ENCODE peak calls at places on chromosomes 3 and 15, in four cellular contexts. M, O, E and U are unnamed samples.

GRCh38 chr3:4232798-4233197 is 70.4 kb upstream of the SETMAR start:
- DNase-seq in M (no peak), O (no peak), E (no peak), U (no peak)

GRCh38 chr3:185713015-185713414 is 111.8 kb downstream of the IGF2BP2 start:
- DNase-seq in M (no peak), O (no peak), E (no peak), U (no peak)

GRCh38 chr15:36591534-36592411 is 12.3 kb downstream of the CDIN1 start:
- DNase-seq in M (peak; percentile 36), O (peak; percentile 6), E (no peak), U (no peak)

GRCh38 chr15:69735126-69735525 is 282.5 kb downstream of the RPLP1 start:
- DNase-seq in M (no peak), O (no peak), E (no peak), U (peak; percentile 86)

GRCh38 chr3:177447938-177448337 is 250.7 kb upstream of the TBL1XR1 start:
- DNase-seq in M (no peak), O (no peak), E (no peak), U (no peak)

GRCh38 chr3:112415390-112415789 is 82.4 kb downstream of the CD200 start:
- DNase-seq in M (no peak), O (no peak), E (no peak), U (no peak)

GRCh38 chr15:59814409-59814808 is 125.3 kb upstream of the BNIP2 start:
- DNase-seq in M (no peak), O (no peak), E (no peak), U (no peak)

GRCh38 chr3:24514139-24514538 is 19.5 kb upstream of the THRB start:
- DNase-seq in M (no peak), O (no peak), E (no peak), U (no peak)

GRCh38 chr3:49276475-49277356 is at the start of gene C3orf62:
- DNase-seq in M (peak; percentile 96), O (peak; percentile 28), E (peak; percentile 49), U (peak; percentile 97)

GRCh38 chr15:66496951-66497501 is 536 bp downstream of the SNAPC5 start:
- DNase-seq in M (no peak), O (no peak), E (no peak), U (no peak)

GRCh38 chr3:12139111-12139511 is 19.6 kb downstream of the TIMP4 start:
- DNase-seq in M (peak; percentile 22), O (peak; percentile 43), E (no peak), U (no peak)

GRCh38 chr3:52743152-52743551 is 27.6 kb downstream of the NEK4 start:
- DNase-seq in M (no peak), O (no peak), E (no peak), U (no peak)

GRCh38 chr15:31294067-31294466 is 32.6 kb upstream of the KLF13 start:
- DNase-seq in M (no peak), O (no peak), E (no peak), U (no peak)

GRCh38 chr3:132414841-132415240 is 2.5 kb upstream of the DNAJC13 start:
- DNase-seq in M (no peak), O (no peak), E (no peak), U (no peak)

GRCh38 chr3:97510795-97511194 is 253.8 kb upstream of the ARL6 start:
- DNase-seq in M (no peak), O (no peak), E (no peak), U (no peak)

GRCh38 chr15:67195305-67195704 is 59.2 kb downstream of the AAGAB start:
- DNase-seq in M (no peak), O (no peak), E (no peak), U (no peak)

GRCh38 chr3:36957862-36958686 is 13.2 kb upstream of the TRANK1 start:
- DNase-seq in M (no peak), O (peak; percentile 58), E (no peak), U (no peak)

GRCh38 chr3:194364652-194365434 is 4.7 kb downstream of the LRRC15 start:
- DNase-seq in M (peak; percentile 27), O (no peak), E (no peak), U (no peak)

GRCh38 chr3:56185827-56186226 is 282.4 kb downstream of the ERC2 start:
- DNase-seq in M (no peak), O (no peak), E (no peak), U (no peak)

GRCh38 chr15:48473667-48474066 is 142.4 kb downstream of the DUT start:
- DNase-seq in M (no peak), O (no peak), E (no peak), U (no peak)

GRCh38 chr3:44468572-44469520 is 8.6 kb downstream of the ZNF445 start:
- DNase-seq in M (no peak), O (no peak), E (no peak), U (no peak)

GRCh38 chr3:197083486-197083885 is 53.9 kb upstream of the MELTF start:
- DNase-seq in M (no peak), O (peak; percentile 2), E (no peak), U (no peak)

GRCh38 chr3:179809639-179810038 is 156.8 kb downstream of the USP13 start:
- DNase-seq in M (no peak), O (no peak), E (no peak), U (no peak)

GRCh38 chr3:105715372-105715771 is 153.4 kb downstream of the CBLB start:
- DNase-seq in M (no peak), O (no peak), E (no peak), U (no peak)

GRCh38 chr3:71443332-71443731 is 140.2 kb downstream of the FOXP1 start:
- DNase-seq in M (no peak), O (no peak), E (no peak), U (no peak)

GRCh38 chr3:71446260-71446659 is 137.3 kb downstream of the FOXP1 start:
- DNase-seq in M (no peak), O (no peak), E (no peak), U (no peak)

GRCh38 chr3:71442648-71443047 is 140.9 kb downstream of the FOXP1 start:
- DNase-seq in M (no peak), O (no peak), E (no peak), U (no peak)

GRCh38 chr3:71444861-71445259 is 138.7 kb downstream of the FOXP1 start:
- DNase-seq in M (no peak), O (no peak), E (no peak), U (no peak)

GRCh38 chr3:71444028-71444860 is 139.3 kb downstream of the FOXP1 start:
- DNase-seq in M (peak; percentile 42), O (no peak), E (peak; percentile 38), U (peak; percentile 69)
- TF ChIP-seq POLR2A in M (no peak), O (no peak), E (no peak), U (no peak)

DNA sequence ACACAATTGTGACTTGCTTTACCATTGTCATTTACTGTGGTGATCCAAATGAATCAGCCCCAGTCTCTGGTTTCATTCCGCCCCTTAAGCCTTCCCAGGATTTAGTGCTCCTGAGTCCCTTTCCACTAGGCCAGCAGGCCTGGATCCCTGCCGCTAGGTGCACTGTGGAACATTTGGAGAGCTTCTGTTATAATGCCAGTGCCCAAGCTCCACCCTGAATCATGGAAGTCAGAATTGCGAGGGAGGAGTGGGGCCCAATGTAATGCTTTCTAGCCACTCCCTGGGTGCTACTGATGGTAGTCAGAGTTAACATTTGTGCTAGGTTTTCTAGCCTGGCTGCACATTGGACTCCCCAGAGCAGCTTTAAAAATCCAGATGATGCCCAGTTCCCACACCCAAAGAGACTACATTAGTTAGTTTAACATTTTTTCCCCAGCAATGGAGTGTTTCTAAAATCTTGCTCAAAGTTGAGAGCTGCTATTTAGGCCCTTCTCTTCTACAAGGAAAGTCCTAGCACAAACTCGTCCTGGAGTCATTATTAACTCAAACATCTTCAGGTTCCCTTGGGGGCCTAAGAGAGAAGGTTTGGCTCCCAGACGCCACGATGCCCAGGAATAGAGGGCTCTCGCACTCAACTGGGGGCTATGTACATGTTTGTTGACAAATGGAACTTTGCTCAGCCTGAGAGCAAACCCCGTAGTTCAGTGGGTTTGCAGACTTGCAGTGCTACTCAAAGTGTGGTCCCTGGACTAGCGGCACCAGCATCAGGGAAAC is 366.7 kb upstream of the PROK2 start:
- DNase-seq in M (no peak), O (no peak), E (no peak), U (no peak)
- TF ChIP-seq CTCF in M (no peak), O (no peak), E (no peak), U (no peak)

GRCh38 chr3:160090653-160091052 is 102.0 kb downstream of the IL12A start:
- DNase-seq in M (no peak), O (no peak), E (no peak), U (peak; percentile 32)

GRCh38 chr3:160091441-160091840 is 102.8 kb downstream of the IL12A start:
- DNase-seq in M (no peak), O (no peak), E (no peak), U (no peak)

GRCh38 chr3:160092760-160093159 is 104.1 kb downstream of the IL12A start:
- DNase-seq in M (no peak), O (no peak), E (no peak), U (peak; percentile 5)

GRCh38 chr3:160084998-160085397 is 96.4 kb downstream of the IL12A start:
- DNase-seq in M (no peak), O (no peak), E (no peak), U (no peak)

DNA sequence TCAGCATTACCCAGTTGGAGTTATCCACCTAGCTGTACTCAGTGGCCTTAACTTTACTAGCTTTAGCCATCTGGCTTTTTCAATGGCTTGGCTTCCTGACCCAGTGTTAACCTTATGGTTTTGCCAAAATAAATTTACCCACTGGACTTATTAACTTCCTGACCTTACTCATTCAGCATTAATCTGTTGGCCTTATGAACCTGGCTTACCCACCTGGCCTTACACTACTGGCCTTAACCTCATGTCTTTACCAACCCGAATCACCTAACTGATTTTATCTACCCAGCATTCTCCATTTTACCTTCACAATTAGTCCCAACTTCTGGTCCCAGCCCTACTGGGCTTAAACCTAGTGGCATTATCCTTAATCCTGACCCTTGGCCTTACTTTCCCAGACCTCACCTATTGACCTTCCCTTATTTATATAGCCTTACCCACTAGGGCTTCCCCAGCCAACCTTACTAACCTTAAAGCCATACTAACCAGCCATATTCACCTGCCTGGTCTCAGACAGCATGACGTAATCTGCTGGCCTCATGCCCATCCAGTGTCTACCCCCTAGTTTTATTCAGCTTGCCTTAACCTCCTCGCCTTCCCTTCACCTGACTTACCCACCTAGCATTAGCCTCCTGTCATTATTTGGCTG is 100.0 kb downstream of the IL12A start:
- DNase-seq in M (no peak), O (no peak), E (no peak), U (no peak)
- H3K4me3 ChIP-seq in M (no peak overlapping the region), O (no peak overlapping the region), E (no peak overlapping the region), U (no peak overlapping the region)

DNA sequence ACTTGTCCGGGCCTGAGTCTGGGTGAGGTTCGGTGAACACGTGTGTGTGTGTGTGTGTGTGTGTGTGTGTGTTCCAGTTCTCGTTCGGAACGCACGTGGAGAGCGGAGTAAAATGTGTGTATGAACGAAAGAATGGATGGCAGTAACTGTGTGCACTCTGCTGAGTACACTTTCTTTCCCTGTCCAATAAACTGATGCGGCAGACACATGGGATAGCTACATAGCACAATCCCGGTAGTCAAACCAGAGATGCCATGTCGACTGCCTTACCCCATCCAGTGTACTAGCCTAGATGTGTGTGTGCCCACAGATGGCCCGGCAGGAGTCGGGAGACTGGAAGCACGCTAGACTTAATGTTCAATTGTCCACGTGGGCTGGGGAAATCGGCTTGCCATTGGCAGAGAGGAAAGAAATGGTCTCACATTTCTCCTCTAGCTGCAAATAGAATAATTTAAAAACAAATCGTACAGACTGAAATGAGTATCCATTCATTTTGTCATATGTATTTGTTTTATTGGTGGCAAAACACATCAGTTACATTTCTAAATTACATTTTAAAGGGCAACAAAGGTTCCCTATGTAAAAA is 579 bp upstream of the GOLIM4 start:
- DNase-seq in M (no peak), O (peak; percentile 67), E (no peak), U (peak; percentile 26)
- TF ChIP-seq POLR2A in M (no peak), O (peak; percentile 33), E (no peak), U (no peak)